ENCODE peak calls at places on chromosomes 5 and 9, in four cellular contexts. D, W, Y and V are unnamed samples.

GRCh38 chr5:133825631-133826289 is 142.7 kb downstream of the C5orf15 start:
- DNase-seq in W (no peak), D (no peak), Y (no peak), V (no peak)

GRCh38 chr5:86030753-86031152 is 587.0 kb upstream of the COX7C start:
- DNase-seq in D (no peak), Y (no peak), W (no peak), V (no peak)

GRCh38 chr9:95696701-95697100 is 178.8 kb upstream of the ERCC6L2 start:
- DNase-seq in D (no peak), Y (no peak), W (no peak), V (no peak)

GRCh38 chr9:88481933-88482332 is 53.0 kb upstream of the NXNL2 start:
- DNase-seq in Y (no peak), D (no peak), W (no peak), V (no peak)

GRCh38 chr9:91843623-91844111 is 106.4 kb downstream of the ROR2 start:
- DNase-seq in D (peak; percentile 67), W (no peak), Y (no peak), V (peak; percentile 74)

GRCh38 chr5:130871346-130872086 is 293.5 kb downstream of the HINT1 start:
- DNase-seq in D (no peak), Y (peak; percentile 34), W (no peak), V (no peak)

GRCh38 chr9:72601595-72601994 is 80.2 kb downstream of the TMC1 start:
- DNase-seq in D (no peak), Y (no peak), W (no peak), V (no peak)

GRCh38 chr9:113179839-113180238 is 29.0 kb downstream of the SLC31A2 start:
- DNase-seq in D (no peak), Y (no peak), W (no peak), V (no peak)

GRCh38 chr5:129904102-129904666 is at the start of gene CHSY3:
- DNase-seq in W (peak; percentile 83), Y (peak; percentile 92), D (peak; percentile 92), V (peak; percentile 84)

GRCh38 chr5:73564018-73564417 is 1.4 kb downstream of the ANKRA2 start:
- DNase-seq in W (no peak), D (no peak), Y (peak; percentile 12), V (no peak)

GRCh38 chr9:129211686-129212085 is 33.6 kb upstream of the IER5L start:
- DNase-seq in D (no peak), W (no peak), Y (no peak), V (no peak)

GRCh38 chr9:91138760-91139159 is 223.0 kb downstream of the AUH start:
- DNase-seq in D (no peak), Y (no peak), W (no peak), V (no peak)

GRCh38 chr5:174752121-174752520 is 27.7 kb downstream of the MSX2 start:
- DNase-seq in Y (no peak), D (no peak), W (no peak), V (no peak)

GRCh38 chr5:166341708-166342329 is 1949.6 kb upstream of the WWC1 start:
- DNase-seq in Y (no peak), D (no peak), W (no peak), V (no peak)

GRCh38 chr9:76374702-76375543 is 19.3 kb downstream of the RFK start:
- DNase-seq in D (no peak), Y (peak; percentile 93), W (peak; percentile 84), V (no peak)

GRCh38 chr9:78187763-78188495 is 47.9 kb upstream of the CEP78 start:
- DNase-seq in Y (peak; percentile 66), D (no peak), W (no peak), V (no peak)

GRCh38 chr5:120304653-120305052 is 159.4 kb upstream of the PRR16 start:
- DNase-seq in W (no peak), Y (peak; percentile 31), D (no peak), V (no peak)

GRCh38 chr9:127572961-127573727 is 38.9 kb upstream of the STXBP1 start:
- DNase-seq in D (no peak), W (no peak), Y (peak; percentile 82), V (no peak)

GRCh38 chr5:77628840-77629552 is 9.5 kb downstream of the OTP start:
- DNase-seq in D (no peak), W (no peak), Y (no peak), V (no peak)
- TF ChIP-seq CTCF in D (no peak), W (no peak), Y (no peak), V (peak; percentile 61)

GRCh38 chr5:8840237-8840636 is 705.6 kb downstream of the SEMA5A start:
- DNase-seq in Y (no peak), D (no peak), W (no peak), V (no peak)
- TF ChIP-seq CTCF in Y (no peak), D (no peak), W (no peak), V (no peak)

GRCh38 chr5:138464388-138465287 is 641 bp upstream of the EGR1 start:
- DNase-seq in D (peak; percentile 99), Y (peak; percentile 100), W (peak; percentile 95), V (peak; percentile 97)
- TF ChIP-seq CTCF in D (peak; percentile 40), Y (no peak), W (no peak), V (peak; percentile 64)

GRCh38 chr9:120477534-120478001 is 102.4 kb downstream of the CDK5RAP2 start:
- DNase-seq in Y (peak; percentile 96), W (peak; percentile 56), D (no peak), V (no peak)
- TF ChIP-seq CTCF in Y (peak; percentile 99), W (peak; percentile 68), D (peak; percentile 92), V (peak; percentile 85)

GRCh38 chr5:126369083-126369482 is 54.1 kb upstream of the GRAMD2B start:
- DNase-seq in W (no peak), Y (no peak), D (no peak), V (no peak)

GRCh38 chr5:126369995-126370731 is 53.0 kb upstream of the GRAMD2B start:
- DNase-seq in D (no peak), W (peak; percentile 53), Y (no peak), V (no peak)

GRCh38 chr5:126373621-126374416 is 49.4 kb upstream of the GRAMD2B start:
- DNase-seq in Y (no peak), D (no peak), W (no peak), V (no peak)

GRCh38 chr5:126368239-126368812 is 54.9 kb upstream of the GRAMD2B start:
- DNase-seq in W (no peak), Y (no peak), D (no peak), V (no peak)

GRCh38 chr5:126370796-126371718 is 52.2 kb upstream of the GRAMD2B start:
- DNase-seq in D (no peak), W (peak; percentile 70), Y (peak; percentile 64), V (no peak)
- TF ChIP-seq CTCF in D (no peak), W (peak; percentile 25), Y (no peak), V (no peak)

GRCh38 chr5:157651623-157652376 is 438 bp downstream of the SOX30 start:
- DNase-seq in Y (peak; percentile 83), D (no peak), W (peak; percentile 89), V (no peak)
- TF ChIP-seq CTCF in Y (peak; percentile 52), D (no peak), W (peak; percentile 65), V (no peak)

DNA sequence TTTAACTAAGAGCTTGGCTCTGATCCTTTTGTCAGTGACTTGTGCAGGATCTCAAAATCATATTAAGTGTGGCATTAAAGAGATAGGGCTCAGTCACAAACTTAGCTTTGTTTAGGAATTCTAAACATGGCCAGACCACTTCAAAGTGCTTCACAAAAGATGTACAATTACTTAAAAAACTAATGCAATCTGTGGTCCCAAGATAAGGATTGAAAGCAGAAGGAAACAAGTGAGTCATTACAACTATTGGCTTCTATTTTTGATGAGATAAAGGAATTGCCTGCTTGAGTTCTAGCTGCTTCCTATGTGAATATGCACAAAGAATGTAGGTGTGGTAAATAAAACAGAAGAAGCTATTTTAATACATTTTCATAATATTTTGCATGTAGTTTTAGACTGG is 44.9 kb upstream of the SLC12A2 start:
- DNase-seq in Y (peak; percentile 69), D (no peak), W (no peak), V (no peak)
- TF ChIP-seq CTCF in Y (no peak), D (no peak), W (no peak), V (no peak)

DNA sequence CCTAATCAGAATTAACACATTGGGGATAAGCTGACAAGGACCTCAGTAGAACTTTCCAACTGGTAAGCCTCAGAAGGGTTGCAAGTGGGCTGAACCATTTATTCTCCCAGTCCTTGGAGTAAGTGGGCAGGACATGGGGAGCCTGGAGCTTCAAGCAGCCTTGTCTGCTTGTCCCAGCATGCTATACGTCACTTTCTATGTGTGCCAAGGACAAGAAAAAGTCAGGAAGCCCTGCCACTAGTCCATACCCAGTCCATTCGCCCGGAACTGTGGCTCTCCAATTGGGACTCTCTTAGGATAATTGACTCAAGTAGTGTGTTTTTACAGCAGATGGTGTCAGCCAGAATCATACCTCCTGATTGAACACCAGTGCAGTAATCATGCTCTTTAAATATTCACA is 62.6 kb upstream of the FRRS1L start:
- DNase-seq in D (no peak), Y (no peak), W (no peak), V (no peak)
- TF ChIP-seq CTCF in D (no peak), Y (no peak), W (no peak), V (no peak)

GRCh38 chr5:53091304-53091703 is 18.3 kb downstream of the MOCS2 start:
- DNase-seq in Y (peak; percentile 71), W (no peak), D (no peak), V (no peak)
- TF ChIP-seq CTCF in Y (no peak), W (no peak), D (no peak), V (no peak)

GRCh38 chr5:113090336-113091106 is 113.9 kb downstream of the DCP2 start:
- DNase-seq in W (no peak), D (no peak), Y (peak; percentile 48), V (no peak)
- TF ChIP-seq CTCF in W (no peak), D (no peak), Y (no peak), V (no peak)